ENCODE peak calls at places on chromosomes 7 and 10, in ten cellular contexts. One of them, this sample, is unnamed.

GRCh38 chr7:21942955-21943354 is 2.7 kb downstream of the CDCA7L start:
- DNase-seq in stomach: no peak
- DNase-seq in sigmoid colon: no peak
- DNase-seq in GM12878: no peak
- DNase-seq in H1: no peak
- DNase-seq in transverse colon: no peak
- DNase-seq in upper lobe of left lung: no peak
- DNase-seq in SK-N-SH: no peak
- DNase-seq in HepG2: no peak
- DNase-seq in suprapubic skin: no peak
- DNase-seq in this sample: no peak

GRCh38 chr10:110615057-110615630 is 29.0 kb upstream of the RBM20 start:
- DNase-seq in SK-N-SH: no peak
- DNase-seq in HepG2: no peak
- DNase-seq in transverse colon: no peak
- DNase-seq in suprapubic skin: no peak
- DNase-seq in sigmoid colon: no peak
- DNase-seq in H1: no peak
- DNase-seq in GM12878: no peak
- DNase-seq in upper lobe of left lung: no peak
- DNase-seq in stomach: no peak
- DNase-seq in this sample: no peak

GRCh38 chr10:42999385-43000020 is 77.4 kb upstream of the RET start:
- DNase-seq in sigmoid colon: no peak
- DNase-seq in SK-N-SH: peak; percentile 19
- DNase-seq in stomach: no peak
- DNase-seq in transverse colon: no peak
- DNase-seq in upper lobe of left lung: no peak
- DNase-seq in H1: no peak
- DNase-seq in HepG2: no peak
- DNase-seq in suprapubic skin: no peak
- DNase-seq in GM12878: no peak
- DNase-seq in this sample: peak; percentile 89

GRCh38 chr10:29740981-29741545 is 106.3 kb upstream of the SVIL start:
- DNase-seq in transverse colon: no peak
- DNase-seq in stomach: no peak
- DNase-seq in H1: no peak
- DNase-seq in sigmoid colon: no peak
- DNase-seq in HepG2: no peak
- DNase-seq in upper lobe of left lung: no peak
- DNase-seq in SK-N-SH: peak; percentile 27
- DNase-seq in suprapubic skin: no peak
- DNase-seq in GM12878: no peak
- DNase-seq in this sample: no peak

GRCh38 chr7:99386584-99387238 is 12.2 kb downstream of the ARPC1B start:
- DNase-seq in H1: no peak
- DNase-seq in GM12878: no peak
- DNase-seq in sigmoid colon: no peak
- DNase-seq in upper lobe of left lung: no peak
- DNase-seq in stomach: no peak
- DNase-seq in suprapubic skin: no peak
- DNase-seq in SK-N-SH: peak; percentile 58
- DNase-seq in HepG2: peak; percentile 67
- DNase-seq in transverse colon: no peak
- DNase-seq in this sample: no peak

GRCh38 chr7:151491859-151492258 is 27.8 kb downstream of the RHEB start:
- DNase-seq in GM12878: no peak
- DNase-seq in stomach: no peak
- DNase-seq in SK-N-SH: no peak
- DNase-seq in transverse colon: no peak
- DNase-seq in upper lobe of left lung: no peak
- DNase-seq in H1: no peak
- DNase-seq in suprapubic skin: no peak
- DNase-seq in HepG2: peak; percentile 51
- DNase-seq in sigmoid colon: no peak
- DNase-seq in this sample: no peak

GRCh38 chr7:2757361-2757903 is 69.4 kb downstream of the AMZ1 start:
- DNase-seq in GM12878: no peak
- DNase-seq in HepG2: no peak
- DNase-seq in suprapubic skin: no peak
- DNase-seq in SK-N-SH: peak; percentile 61
- DNase-seq in transverse colon: peak; percentile 38
- DNase-seq in sigmoid colon: peak; percentile 93
- DNase-seq in upper lobe of left lung: no peak
- DNase-seq in H1: no peak
- DNase-seq in stomach: no peak
- DNase-seq in this sample: no peak

GRCh38 chr7:148108381-148108780 is 482.2 kb upstream of the C7orf33 start:
- DNase-seq in GM12878: no peak
- DNase-seq in HepG2: no peak
- DNase-seq in sigmoid colon: no peak
- DNase-seq in upper lobe of left lung: no peak
- DNase-seq in H1: no peak
- DNase-seq in suprapubic skin: no peak
- DNase-seq in transverse colon: no peak
- DNase-seq in stomach: no peak
- DNase-seq in SK-N-SH: no peak
- DNase-seq in this sample: no peak

GRCh38 chr10:48606530-48607355 is 1.9 kb upstream of the ARHGAP22 start:
- DNase-seq in H1: no peak
- DNase-seq in HepG2: no peak
- DNase-seq in suprapubic skin: peak; percentile 58
- DNase-seq in upper lobe of left lung: peak; percentile 63
- DNase-seq in GM12878: no peak
- DNase-seq in stomach: no peak
- DNase-seq in sigmoid colon: peak; percentile 72
- DNase-seq in SK-N-SH: no peak
- DNase-seq in transverse colon: peak; percentile 25
- DNase-seq in this sample: peak; percentile 89

GRCh38 chr7:73573276-73573675 is 5.1 kb downstream of the TBL2 start:
- DNase-seq in suprapubic skin: no peak
- DNase-seq in stomach: no peak
- DNase-seq in HepG2: no peak
- DNase-seq in upper lobe of left lung: no peak
- DNase-seq in sigmoid colon: no peak
- DNase-seq in SK-N-SH: no peak
- DNase-seq in H1: no peak
- DNase-seq in transverse colon: no peak
- DNase-seq in GM12878: no peak
- DNase-seq in this sample: no peak

GRCh38 chr10:53580465-53580864 is 807.9 kb upstream of the MBL2 start:
- DNase-seq in H1: no peak
- DNase-seq in upper lobe of left lung: no peak
- DNase-seq in SK-N-SH: no peak
- DNase-seq in HepG2: no peak
- DNase-seq in suprapubic skin: no peak
- DNase-seq in GM12878: no peak
- DNase-seq in transverse colon: no peak
- DNase-seq in stomach: no peak
- DNase-seq in sigmoid colon: no peak
- DNase-seq in this sample: no peak
- H3K27ac ChIP-seq in H1: no peak overlapping the region
- H3K27ac ChIP-seq in upper lobe of left lung: no peak overlapping the region
- H3K27ac ChIP-seq in SK-N-SH: no peak overlapping the region
- H3K27ac ChIP-seq in HepG2: no peak overlapping the region
- H3K27ac ChIP-seq in suprapubic skin: no peak overlapping the region
- H3K27ac ChIP-seq in GM12878: no peak overlapping the region
- H3K27ac ChIP-seq in transverse colon: no peak overlapping the region
- H3K27ac ChIP-seq in stomach: no peak overlapping the region
- H3K27ac ChIP-seq in sigmoid colon: no peak overlapping the region
- H3K27ac ChIP-seq in this sample: no peak overlapping the region

GRCh38 chr7:45922810-45923209 is 1.7 kb upstream of the IGFBP3 start:
- DNase-seq in SK-N-SH: no peak
- DNase-seq in suprapubic skin: no peak
- DNase-seq in HepG2: no peak
- DNase-seq in H1: no peak
- DNase-seq in transverse colon: no peak
- DNase-seq in GM12878: no peak
- DNase-seq in stomach: no peak
- DNase-seq in upper lobe of left lung: no peak
- DNase-seq in sigmoid colon: no peak
- DNase-seq in this sample: peak; percentile 64

GRCh38 chr7:45920543-45921380 is at the start of gene IGFBP3:
- DNase-seq in transverse colon: no peak
- DNase-seq in suprapubic skin: no peak
- DNase-seq in H1: no peak
- DNase-seq in upper lobe of left lung: no peak
- DNase-seq in GM12878: no peak
- DNase-seq in HepG2: no peak
- DNase-seq in sigmoid colon: no peak
- DNase-seq in SK-N-SH: peak; percentile 90
- DNase-seq in stomach: no peak
- DNase-seq in this sample: peak; percentile 82

GRCh38 chr7:45921381-45921698 is 268 bp upstream of the IGFBP3 start:
- DNase-seq in HepG2: no peak
- DNase-seq in GM12878: no peak
- DNase-seq in transverse colon: no peak
- DNase-seq in suprapubic skin: no peak
- DNase-seq in SK-N-SH: no peak
- DNase-seq in sigmoid colon: no peak
- DNase-seq in stomach: no peak
- DNase-seq in H1: no peak
- DNase-seq in upper lobe of left lung: no peak
- DNase-seq in this sample: peak; percentile 75

GRCh38 chr7:45923290-45923689 is 2.2 kb upstream of the IGFBP3 start:
- DNase-seq in suprapubic skin: no peak
- DNase-seq in H1: no peak
- DNase-seq in SK-N-SH: peak; percentile 78
- DNase-seq in sigmoid colon: peak; percentile 85
- DNase-seq in stomach: peak; percentile 74
- DNase-seq in transverse colon: peak; percentile 64
- DNase-seq in HepG2: peak; percentile 23
- DNase-seq in upper lobe of left lung: peak; percentile 67
- DNase-seq in GM12878: no peak
- DNase-seq in this sample: peak; percentile 91

DNA sequence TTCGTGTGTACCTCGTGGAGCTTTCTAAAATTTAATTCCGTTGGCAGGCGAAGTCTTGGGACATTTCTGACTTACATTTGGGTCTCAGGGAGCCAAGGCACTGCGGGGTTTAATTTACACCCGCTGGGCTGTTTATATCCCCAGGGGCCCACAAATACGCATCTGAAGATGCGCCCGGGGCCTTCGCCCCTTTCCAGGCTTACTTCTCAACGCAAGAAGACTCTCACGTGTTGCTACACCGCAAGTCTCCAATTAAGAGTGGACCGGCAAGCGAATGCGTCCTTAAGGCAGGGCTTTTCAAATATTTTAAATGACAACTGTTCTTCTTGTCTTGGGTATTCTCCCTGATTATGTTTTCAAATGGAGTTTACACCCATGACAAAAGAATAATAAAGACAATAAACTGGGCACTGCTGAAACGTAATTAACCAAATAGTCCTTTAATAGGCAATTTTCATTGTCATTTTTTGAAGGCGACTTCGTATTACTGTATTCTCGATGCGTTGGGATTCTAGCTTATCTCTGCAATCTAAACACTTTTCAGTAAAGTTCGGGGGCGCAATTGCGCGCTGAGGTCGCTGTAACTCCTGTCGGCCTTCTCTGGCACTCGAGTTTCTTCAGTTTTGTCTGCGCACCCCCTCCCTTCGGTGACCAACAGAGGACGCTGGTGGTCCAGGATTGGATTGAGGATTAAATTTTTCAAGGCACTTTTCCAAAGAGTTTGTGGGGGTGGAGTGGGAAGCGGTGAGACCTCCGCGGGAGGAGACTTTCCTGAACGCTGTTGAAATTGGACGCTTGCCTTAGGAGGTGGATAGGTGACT is 837 bp upstream of the IGFBP3 start:
- DNase-seq in HepG2: peak; percentile 34
- DNase-seq in upper lobe of left lung: no peak
- DNase-seq in stomach: no peak
- DNase-seq in SK-N-SH: peak; percentile 73
- DNase-seq in H1: peak; percentile 63
- DNase-seq in sigmoid colon: no peak
- DNase-seq in transverse colon: peak; percentile 26
- DNase-seq in GM12878: no peak
- DNase-seq in suprapubic skin: no peak
- DNase-seq in this sample: peak; percentile 89
- TF ChIP-seq EP300 in HepG2: no peak
- TF ChIP-seq EP300 in upper lobe of left lung: no peak
- TF ChIP-seq EP300 in stomach: no peak
- TF ChIP-seq EP300 in SK-N-SH: no peak
- TF ChIP-seq EP300 in H1: no peak
- TF ChIP-seq EP300 in sigmoid colon: no peak
- TF ChIP-seq EP300 in transverse colon: no peak
- TF ChIP-seq EP300 in GM12878: no peak
- TF ChIP-seq EP300 in suprapubic skin: no peak
- TF ChIP-seq EP300 in this sample: no peak

GRCh38 chr10:127873901-127874470 is 18.8 kb downstream of the CLRN3 start:
- DNase-seq in GM12878: no peak
- DNase-seq in HepG2: no peak
- DNase-seq in SK-N-SH: no peak
- DNase-seq in sigmoid colon: no peak
- DNase-seq in upper lobe of left lung: no peak
- DNase-seq in transverse colon: no peak
- DNase-seq in H1: no peak
- DNase-seq in stomach: no peak
- DNase-seq in suprapubic skin: no peak
- DNase-seq in this sample: no peak

GRCh38 chr10:127877116-127877515 is 15.6 kb downstream of the CLRN3 start:
- DNase-seq in transverse colon: no peak
- DNase-seq in GM12878: no peak
- DNase-seq in H1: no peak
- DNase-seq in sigmoid colon: no peak
- DNase-seq in suprapubic skin: no peak
- DNase-seq in HepG2: no peak
- DNase-seq in SK-N-SH: no peak
- DNase-seq in upper lobe of left lung: no peak
- DNase-seq in stomach: no peak
- DNase-seq in this sample: no peak

GRCh38 chr10:127872871-127873600 is 19.7 kb downstream of the CLRN3 start:
- DNase-seq in suprapubic skin: no peak
- DNase-seq in HepG2: peak; percentile 49
- DNase-seq in sigmoid colon: no peak
- DNase-seq in GM12878: no peak
- DNase-seq in stomach: peak; percentile 80
- DNase-seq in upper lobe of left lung: no peak
- DNase-seq in SK-N-SH: no peak
- DNase-seq in transverse colon: peak; percentile 83
- DNase-seq in H1: no peak
- DNase-seq in this sample: no peak

GRCh38 chr10:127875916-127876315 is 16.8 kb downstream of the CLRN3 start:
- DNase-seq in GM12878: no peak
- DNase-seq in suprapubic skin: no peak
- DNase-seq in SK-N-SH: no peak
- DNase-seq in H1: no peak
- DNase-seq in sigmoid colon: no peak
- DNase-seq in upper lobe of left lung: no peak
- DNase-seq in HepG2: no peak
- DNase-seq in stomach: no peak
- DNase-seq in transverse colon: no peak
- DNase-seq in this sample: no peak

GRCh38 chr10:127874966-127875765 is 17.6 kb downstream of the CLRN3 start:
- DNase-seq in stomach: no peak
- DNase-seq in upper lobe of left lung: no peak
- DNase-seq in HepG2: no peak
- DNase-seq in transverse colon: no peak
- DNase-seq in H1: no peak
- DNase-seq in suprapubic skin: no peak
- DNase-seq in SK-N-SH: no peak
- DNase-seq in GM12878: no peak
- DNase-seq in sigmoid colon: no peak
- DNase-seq in this sample: no peak
- TF ChIP-seq POLR2AphosphoS5 in stomach: no peak
- TF ChIP-seq POLR2AphosphoS5 in upper lobe of left lung: no peak
- TF ChIP-seq POLR2AphosphoS5 in HepG2: no peak
- TF ChIP-seq POLR2AphosphoS5 in transverse colon: no peak
- TF ChIP-seq POLR2AphosphoS5 in H1: no peak
- TF ChIP-seq POLR2AphosphoS5 in suprapubic skin: no peak
- TF ChIP-seq POLR2AphosphoS5 in SK-N-SH: no peak
- TF ChIP-seq POLR2AphosphoS5 in GM12878: no peak
- TF ChIP-seq POLR2AphosphoS5 in sigmoid colon: no peak
- TF ChIP-seq POLR2AphosphoS5 in this sample: no peak

GRCh38 chr7:65239707-65240352 is 133.8 kb upstream of the ZNF92 start:
- DNase-seq in SK-N-SH: peak; percentile 98
- DNase-seq in HepG2: peak; percentile 15
- DNase-seq in stomach: peak; percentile 52
- DNase-seq in upper lobe of left lung: peak; percentile 65
- DNase-seq in suprapubic skin: no peak
- DNase-seq in GM12878: no peak
- DNase-seq in H1: peak; percentile 36
- DNase-seq in sigmoid colon: no peak
- DNase-seq in transverse colon: no peak
- DNase-seq in this sample: peak; percentile 89
- H3K27ac ChIP-seq in SK-N-SH: no peak overlapping the region
- H3K27ac ChIP-seq in HepG2: no peak overlapping the region
- H3K27ac ChIP-seq in stomach: no peak overlapping the region
- H3K27ac ChIP-seq in upper lobe of left lung: no peak overlapping the region
- H3K27ac ChIP-seq in suprapubic skin: no peak overlapping the region
- H3K27ac ChIP-seq in GM12878: no peak overlapping the region
- H3K27ac ChIP-seq in H1: no peak overlapping the region
- H3K27ac ChIP-seq in sigmoid colon: no peak overlapping the region
- H3K27ac ChIP-seq in transverse colon: no peak overlapping the region
- H3K27ac ChIP-seq in this sample: no peak overlapping the region